ENCODE peak calls at places on chromosomes 2 and 18, in six cellular contexts. A, N, D, G, Y and M are unnamed samples.

GRCh38 chr18:58990720-58991119 is 126.0 kb downstream of the ZNF532 start:
- DNase-seq in A (no peak), N (no peak), D (no peak), G (no peak), Y (no peak), M (no peak)

GRCh38 chr2:37154790-37155189 is 2.0 kb downstream of the EIF2AK2 start:
- DNase-seq in A (no peak), N (no peak), D (no peak), G (no peak), Y (no peak), M (no peak)

GRCh38 chr2:236008857-236009256 is 159.3 kb downstream of the GBX2 start:
- DNase-seq in A (no peak), N (no peak), D (no peak), G (no peak), Y (no peak), M (no peak)

GRCh38 chr2:145984541-145984940 is 1464.6 kb upstream of the ZEB2 start:
- DNase-seq in A (peak; percentile 2), N (no peak), D (peak; percentile 75), G (no peak), Y (no peak), M (no peak)

GRCh38 chr18:596288-596881 is 403 bp upstream of the CLUL1 start:
- DNase-seq in A (no peak), N (no peak), D (no peak), G (no peak), Y (peak; percentile 69), M (peak; percentile 91)

GRCh38 chr2:173989160-173989885 is 24.1 kb upstream of the SP3 start:
- DNase-seq in A (no peak), N (no peak), D (no peak), G (no peak), Y (no peak), M (no peak)

GRCh38 chr18:38759457-38759856 is 1193.9 kb upstream of the CELF4 start:
- DNase-seq in A (no peak), N (no peak), D (no peak), G (no peak), Y (no peak), M (no peak)

GRCh38 chr18:46632401-46633089 is 24.5 kb downstream of the LOXHD1 start:
- DNase-seq in A (peak; percentile 13), N (no peak), D (peak; percentile 17), G (no peak), Y (no peak), M (no peak)

GRCh38 chr2:237299897-237300296 is 114.1 kb downstream of the COL6A3 start:
- DNase-seq in A (no peak), N (no peak), D (peak; percentile 99), G (no peak), Y (no peak), M (no peak)

GRCh38 chr2:138476186-138476585 is 25.4 kb upstream of the SPOPL start:
- DNase-seq in A (no peak), N (no peak), D (no peak), G (no peak), Y (no peak), M (no peak)

GRCh38 chr2:216555274-216555673 is 56.6 kb downstream of the RPL37A start:
- DNase-seq in A (no peak), N (peak; percentile 34), D (no peak), G (peak; percentile 78), Y (peak; percentile 86), M (no peak)

GRCh38 chr18:29176681-29177080 is 999.8 kb upstream of the CDH2 start:
- DNase-seq in A (no peak), N (no peak), D (no peak), G (no peak), Y (no peak), M (no peak)

GRCh38 chr2:25290811-25291510 is 50.8 kb downstream of the DNMT3A start:
- DNase-seq in A (no peak), N (no peak), D (peak; percentile 23), G (peak; percentile 77), Y (peak; percentile 26), M (no peak)

GRCh38 chr2:190533175-190533967 is 1.2 kb downstream of the NEMP2 start:
- DNase-seq in A (no peak), N (peak; percentile 35), D (no peak), G (no peak), Y (no peak), M (no peak)

GRCh38 chr2:190533968-190534309 is 583 bp downstream of the NEMP2 start:
- DNase-seq in A (peak; percentile 10), N (no peak), D (no peak), G (no peak), Y (peak; percentile 47), M (no peak)

GRCh38 chr2:190535119-190535439 is 557 bp upstream of the NEMP2 start:
- DNase-seq in A (no peak), N (no peak), D (no peak), G (no peak), Y (no peak), M (no peak)

GRCh38 chr2:190535586-190535985 is 1.1 kb upstream of the NEMP2 start:
- DNase-seq in A (no peak), N (no peak), D (no peak), G (no peak), Y (no peak), M (peak; percentile 44)

GRCh38 chr2:190534310-190535118 is at the start of gene NEMP2:
- DNase-seq in A (peak; percentile 52), N (peak; percentile 84), D (peak; percentile 16), G (peak; percentile 92), Y (peak; percentile 86), M (peak; percentile 92)
- TF ChIP-seq POLR2A in A (peak; percentile 67), N (peak; percentile 76), D (no peak), G (peak; percentile 72), Y (peak; percentile 72), M (peak; percentile 91)

GRCh38 chr2:113172721-113173562 is 829 bp upstream of the PSD4 start:
- DNase-seq in A (no peak), N (no peak), D (no peak), G (no peak), Y (no peak), M (no peak)
- TF ChIP-seq POLR2A in A (no peak), N (no peak), D (no peak), G (no peak), Y (no peak), M (no peak)

GRCh38 chr2:85601771-85602475 is 575 bp downstream of the TMEM150A start:
- DNase-seq in A (no peak), N (peak; percentile 73), D (no peak), G (peak; percentile 85), Y (peak; percentile 82), M (no peak)

GRCh38 chr2:85600951-85601770 is 1.3 kb downstream of the TMEM150A start:
- DNase-seq in A (no peak), N (no peak), D (no peak), G (peak; percentile 46), Y (no peak), M (no peak)

GRCh38 chr2:85604568-85605339 is 2.3 kb upstream of the TMEM150A start:
- DNase-seq in A (no peak), N (no peak), D (no peak), G (no peak), Y (no peak), M (no peak)

GRCh38 chr2:85600235-85600575 is 2.3 kb downstream of the TMEM150A start:
- DNase-seq in A (no peak), N (no peak), D (no peak), G (no peak), Y (no peak), M (no peak)

DNA sequence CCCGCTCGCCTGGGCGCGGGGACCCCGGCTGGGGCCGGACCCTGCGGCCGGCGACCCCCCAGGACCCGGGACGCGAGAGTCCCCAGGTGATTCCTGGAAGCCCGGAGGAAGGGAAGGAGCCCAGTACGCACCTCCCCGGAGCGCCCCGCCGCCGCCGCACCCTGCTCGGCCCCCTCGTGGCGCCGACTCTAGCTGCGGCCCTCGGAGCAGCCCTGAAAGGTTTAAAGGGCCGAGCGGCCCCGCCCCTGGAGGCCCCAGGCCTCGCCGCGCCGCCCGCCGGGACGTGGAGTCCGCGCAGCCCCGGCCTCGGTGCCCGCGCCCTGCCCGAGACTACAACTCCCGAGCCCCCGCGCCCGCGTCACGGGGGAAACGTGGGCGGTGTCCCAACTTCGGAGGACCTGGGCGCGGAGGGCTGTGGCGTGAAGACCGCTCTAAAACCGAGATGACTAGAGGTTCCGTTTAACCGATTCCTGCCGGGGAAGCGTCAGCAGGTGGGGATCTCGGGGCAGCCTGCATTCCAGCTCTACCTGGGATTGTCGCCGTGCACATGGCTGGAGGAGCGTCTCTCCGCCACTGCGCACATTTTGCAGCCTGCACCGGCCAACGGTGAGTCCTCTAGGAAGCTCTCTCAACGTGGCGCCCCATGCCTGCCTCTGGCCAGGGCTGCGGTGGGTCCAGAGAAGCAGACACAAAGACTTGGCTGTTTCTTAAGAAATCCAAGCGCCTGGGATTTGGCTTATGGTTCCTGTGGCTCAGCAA is at the start of gene TMEM150A:
- DNase-seq in A (peak; percentile 83), N (peak; percentile 95), D (peak; percentile 80), G (peak; percentile 97), Y (peak; percentile 97), M (peak; percentile 86)
- TF ChIP-seq POLR2A in A (peak; percentile 63), N (peak; percentile 71), D (peak; percentile 70), G (peak; percentile 97), Y (peak; percentile 78), M (no peak)

DNA sequence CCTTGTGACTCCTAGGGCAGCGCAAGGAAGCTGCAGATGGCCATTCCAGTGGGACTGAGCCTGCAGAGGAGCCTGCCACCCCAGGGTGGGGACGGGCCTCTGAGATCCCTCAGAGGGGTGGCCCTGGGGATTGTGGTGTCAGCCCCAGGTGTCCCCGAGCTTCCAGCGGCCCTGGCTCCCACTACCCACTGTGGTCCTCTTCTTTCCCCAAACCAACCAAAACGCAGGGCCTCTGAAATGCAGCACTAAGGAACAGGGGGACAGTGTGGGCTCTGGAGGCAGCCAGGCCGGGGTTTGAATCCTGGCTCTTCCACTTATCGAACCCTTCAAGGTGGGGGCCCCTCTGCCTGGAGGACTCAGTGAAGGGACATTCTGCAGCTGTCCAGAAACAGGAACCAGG is 32.7 kb downstream of the ATOH8 start:
- DNase-seq in A (no peak), N (no peak), D (no peak), G (peak; percentile 32), Y (no peak), M (no peak)
- TF ChIP-seq POLR2A in A (no peak), N (no peak), D (no peak), G (no peak), Y (no peak), M (no peak)

GRCh38 chr2:96184188-96184587 is 24.4 kb downstream of the STARD7 start:
- DNase-seq in A (no peak), N (no peak), D (no peak), G (no peak), Y (no peak), M (no peak)
- TF ChIP-seq POLR2A in A (no peak), N (no peak), D (no peak), G (no peak), Y (no peak), M (no peak)